ENCODE peak calls at places on chromosomes 6 and 20, in seven cellular contexts. One of them, this sample, is unnamed.

GRCh38 chr20:41287327-41287726 is 30.2 kb downstream of the ZHX3 start:
- DNase-seq in H7: no peak
- DNase-seq in adipocyte: peak; percentile 69
- DNase-seq in colonic mucosa: no peak
- DNase-seq in neuronal stem cell: no peak
- DNase-seq in prostate gland: no peak
- DNase-seq in CD8-positive, alpha-beta memory T cell: no peak
- DNase-seq in this sample: no peak

GRCh38 chr6:109713097-109713496 is 22.0 kb downstream of the FIG4 start:
- DNase-seq in H7: no peak
- DNase-seq in adipocyte: no peak
- DNase-seq in colonic mucosa: no peak
- DNase-seq in neuronal stem cell: no peak
- DNase-seq in prostate gland: no peak
- DNase-seq in CD8-positive, alpha-beta memory T cell: no peak
- DNase-seq in this sample: no peak

GRCh38 chr6:3211681-3212080 is 15.8 kb downstream of the TUBB2B start:
- DNase-seq in H7: no peak
- DNase-seq in adipocyte: peak; percentile 43
- DNase-seq in colonic mucosa: no peak
- DNase-seq in neuronal stem cell: no peak
- DNase-seq in prostate gland: no peak
- DNase-seq in CD8-positive, alpha-beta memory T cell: no peak
- DNase-seq in this sample: no peak

GRCh38 chr6:29926795-29927427 is 15.4 kb upstream of the HLA-A start:
- DNase-seq in H7: peak; percentile 58
- DNase-seq in adipocyte: peak; percentile 68
- DNase-seq in colonic mucosa: peak; percentile 93
- DNase-seq in neuronal stem cell: no peak
- DNase-seq in prostate gland: peak; percentile 45
- DNase-seq in CD8-positive, alpha-beta memory T cell: peak; percentile 82
- DNase-seq in this sample: no peak

GRCh38 chr6:48670546-48670945 is 559.5 kb upstream of the PTCHD4 start:
- DNase-seq in H7: no peak
- DNase-seq in adipocyte: no peak
- DNase-seq in colonic mucosa: no peak
- DNase-seq in neuronal stem cell: no peak
- DNase-seq in prostate gland: no peak
- DNase-seq in CD8-positive, alpha-beta memory T cell: no peak
- DNase-seq in this sample: no peak

GRCh38 chr6:170150590-170150945 is 140.3 kb downstream of the DLL1 start:
- DNase-seq in H7: no peak
- DNase-seq in adipocyte: no peak
- DNase-seq in colonic mucosa: no peak
- DNase-seq in neuronal stem cell: no peak
- DNase-seq in prostate gland: no peak
- DNase-seq in CD8-positive, alpha-beta memory T cell: no peak
- DNase-seq in this sample: no peak

GRCh38 chr6:12480379-12480778 is 190.2 kb downstream of the EDN1 start:
- DNase-seq in H7: no peak
- DNase-seq in adipocyte: no peak
- DNase-seq in colonic mucosa: no peak
- DNase-seq in neuronal stem cell: no peak
- DNase-seq in prostate gland: no peak
- DNase-seq in CD8-positive, alpha-beta memory T cell: no peak
- DNase-seq in this sample: no peak

GRCh38 chr6:98976674-98977365 is 29.1 kb upstream of the FBXL4 start:
- DNase-seq in H7: no peak
- DNase-seq in adipocyte: no peak
- DNase-seq in colonic mucosa: no peak
- DNase-seq in neuronal stem cell: no peak
- DNase-seq in prostate gland: no peak
- DNase-seq in CD8-positive, alpha-beta memory T cell: no peak
- DNase-seq in this sample: no peak

GRCh38 chr6:132061381-132061780 is 110.2 kb upstream of the CCN2 start:
- DNase-seq in H7: no peak
- DNase-seq in adipocyte: no peak
- DNase-seq in colonic mucosa: no peak
- DNase-seq in neuronal stem cell: no peak
- DNase-seq in prostate gland: no peak
- DNase-seq in CD8-positive, alpha-beta memory T cell: no peak
- DNase-seq in this sample: no peak

GRCh38 chr20:63032026-63032800 is 25.4 kb upstream of the BHLHE23 start:
- DNase-seq in H7: peak; percentile 64
- DNase-seq in adipocyte: no peak
- DNase-seq in colonic mucosa: no peak
- DNase-seq in neuronal stem cell: no peak
- DNase-seq in prostate gland: no peak
- DNase-seq in CD8-positive, alpha-beta memory T cell: no peak
- DNase-seq in this sample: no peak
- H3K27me3 ChIP-seq in H7: peaks cover 12% of the 10 kb centered on the region
- H3K27me3 ChIP-seq in adipocyte: peaks cover 64% of the 10 kb centered on the region
- H3K27me3 ChIP-seq in colonic mucosa: peaks cover 22% of the 10 kb centered on the region
- H3K27me3 ChIP-seq in neuronal stem cell: no peaks in the 10 kb centered on the region
- H3K27me3 ChIP-seq in prostate gland: peaks cover 18% of the 10 kb centered on the region
- H3K27me3 ChIP-seq in CD8-positive, alpha-beta memory T cell: no peaks in the 10 kb centered on the region
- H3K27me3 ChIP-seq in this sample: no peaks in the 10 kb centered on the region

GRCh38 chr6:165988306-165988756 is 179.3 kb downstream of the TBXT start:
- DNase-seq in H7: peak; percentile 79
- DNase-seq in adipocyte: no peak
- DNase-seq in colonic mucosa: no peak
- DNase-seq in neuronal stem cell: no peak
- DNase-seq in prostate gland: no peak
- DNase-seq in CD8-positive, alpha-beta memory T cell: no peak
- DNase-seq in this sample: no peak
- H3K27me3 ChIP-seq in H7: peaks cover 86% of the 10 kb centered on the region
- H3K27me3 ChIP-seq in adipocyte: peaks cover 37% of the 10 kb centered on the region
- H3K27me3 ChIP-seq in colonic mucosa: no peaks in the 10 kb centered on the region
- H3K27me3 ChIP-seq in neuronal stem cell: peaks cover 18% of the 10 kb centered on the region
- H3K27me3 ChIP-seq in prostate gland: peaks cover 49% of the 10 kb centered on the region
- H3K27me3 ChIP-seq in CD8-positive, alpha-beta memory T cell: no peaks in the 10 kb centered on the region
- H3K27me3 ChIP-seq in this sample: peaks cover 4% of the 10 kb centered on the region

GRCh38 chr6:143539106-143539505 is 27.6 kb upstream of the FUCA2 start:
- DNase-seq in H7: no peak
- DNase-seq in adipocyte: no peak
- DNase-seq in colonic mucosa: no peak
- DNase-seq in neuronal stem cell: no peak
- DNase-seq in prostate gland: no peak
- DNase-seq in CD8-positive, alpha-beta memory T cell: no peak
- DNase-seq in this sample: no peak

GRCh38 chr6:143535189-143535614 is 23.7 kb upstream of the FUCA2 start:
- DNase-seq in H7: no peak
- DNase-seq in adipocyte: no peak
- DNase-seq in colonic mucosa: no peak
- DNase-seq in neuronal stem cell: no peak
- DNase-seq in prostate gland: no peak
- DNase-seq in CD8-positive, alpha-beta memory T cell: no peak
- DNase-seq in this sample: no peak

GRCh38 chr6:143538374-143538773 is 26.9 kb upstream of the FUCA2 start:
- DNase-seq in H7: no peak
- DNase-seq in adipocyte: no peak
- DNase-seq in colonic mucosa: no peak
- DNase-seq in neuronal stem cell: no peak
- DNase-seq in prostate gland: no peak
- DNase-seq in CD8-positive, alpha-beta memory T cell: no peak
- DNase-seq in this sample: no peak

GRCh38 chr6:143536461-143536865 is 24.9 kb upstream of the FUCA2 start:
- DNase-seq in H7: no peak
- DNase-seq in adipocyte: no peak
- DNase-seq in colonic mucosa: peak; percentile 65
- DNase-seq in neuronal stem cell: peak; percentile 33
- DNase-seq in prostate gland: peak; percentile 31
- DNase-seq in CD8-positive, alpha-beta memory T cell: peak; percentile 40
- DNase-seq in this sample: no peak

DNA sequence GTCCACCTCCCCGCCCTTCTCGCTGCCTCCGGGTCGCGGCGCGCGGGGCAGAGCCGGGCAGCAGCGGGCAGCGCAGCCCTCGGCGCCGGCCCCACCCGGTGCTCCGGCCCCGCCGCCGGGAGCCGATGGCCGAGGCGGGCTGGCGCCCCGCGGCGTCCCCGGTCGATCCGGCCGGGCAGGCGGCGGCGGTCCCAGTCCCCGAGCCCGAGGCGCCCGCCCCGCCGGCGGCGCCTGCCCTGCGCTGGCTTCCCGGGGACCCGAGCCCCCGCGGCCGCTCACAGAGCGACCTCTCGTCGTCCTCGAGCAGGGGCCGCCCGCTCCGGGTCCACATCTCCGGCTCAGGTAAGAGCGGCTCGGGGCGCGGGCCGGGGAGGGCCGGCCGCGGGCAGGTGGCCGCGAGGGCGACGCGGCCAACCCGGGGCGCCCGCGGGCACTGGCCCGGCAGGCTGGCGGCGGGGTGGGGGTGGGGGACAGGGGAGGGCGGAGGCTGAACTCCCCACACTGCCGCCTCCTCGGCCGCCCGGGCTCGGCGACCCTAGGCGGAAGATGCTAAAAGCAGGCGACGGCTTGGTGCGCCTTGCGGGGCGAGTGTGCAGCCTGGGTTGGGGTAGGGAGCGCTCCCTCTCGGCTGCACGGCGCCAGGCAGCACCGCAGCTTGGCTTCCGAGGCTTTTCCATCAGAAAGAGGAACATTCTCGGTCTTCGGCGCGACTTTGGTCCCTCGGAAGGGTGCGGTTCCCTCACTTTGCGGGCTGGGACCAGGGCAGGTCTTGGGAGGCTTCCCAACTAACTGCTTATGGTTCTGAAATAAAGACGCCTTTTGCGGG is 25.6 kb upstream of the FUCA2 start:
- DNase-seq in H7: peak; percentile 84
- DNase-seq in adipocyte: peak; percentile 77
- DNase-seq in colonic mucosa: peak; percentile 84
- DNase-seq in neuronal stem cell: peak; percentile 47
- DNase-seq in prostate gland: peak; percentile 37
- DNase-seq in CD8-positive, alpha-beta memory T cell: peak; percentile 45
- DNase-seq in this sample: no peak
- H3K27me3 ChIP-seq in H7: peaks cover 25% of the 10 kb centered on the region
- H3K27me3 ChIP-seq in adipocyte: no peaks in the 10 kb centered on the region
- H3K27me3 ChIP-seq in colonic mucosa: no peaks in the 10 kb centered on the region
- H3K27me3 ChIP-seq in neuronal stem cell: no peaks in the 10 kb centered on the region
- H3K27me3 ChIP-seq in prostate gland: no peaks in the 10 kb centered on the region
- H3K27me3 ChIP-seq in CD8-positive, alpha-beta memory T cell: no peaks in the 10 kb centered on the region
- H3K27me3 ChIP-seq in this sample: no peaks in the 10 kb centered on the region

GRCh38 chr6:100460650-100461204 is 4.0 kb downstream of the SIM1 start:
- DNase-seq in H7: peak; percentile 75
- DNase-seq in adipocyte: no peak
- DNase-seq in colonic mucosa: no peak
- DNase-seq in neuronal stem cell: peak; percentile 60
- DNase-seq in prostate gland: no peak
- DNase-seq in CD8-positive, alpha-beta memory T cell: no peak
- DNase-seq in this sample: no peak
- H3K27me3 ChIP-seq in H7: peaks cover 99% of the 10 kb centered on the region
- H3K27me3 ChIP-seq in adipocyte: peaks cover 2% of the 10 kb centered on the region
- H3K27me3 ChIP-seq in colonic mucosa: peaks cover 97% of the 10 kb centered on the region
- H3K27me3 ChIP-seq in neuronal stem cell: peaks cover 34% of the 10 kb centered on the region
- H3K27me3 ChIP-seq in prostate gland: peaks cover 60% of the 10 kb centered on the region
- H3K27me3 ChIP-seq in CD8-positive, alpha-beta memory T cell: peaks cover 86% of the 10 kb centered on the region
- H3K27me3 ChIP-seq in this sample: peaks cover 90% of the 10 kb centered on the region

DNA sequence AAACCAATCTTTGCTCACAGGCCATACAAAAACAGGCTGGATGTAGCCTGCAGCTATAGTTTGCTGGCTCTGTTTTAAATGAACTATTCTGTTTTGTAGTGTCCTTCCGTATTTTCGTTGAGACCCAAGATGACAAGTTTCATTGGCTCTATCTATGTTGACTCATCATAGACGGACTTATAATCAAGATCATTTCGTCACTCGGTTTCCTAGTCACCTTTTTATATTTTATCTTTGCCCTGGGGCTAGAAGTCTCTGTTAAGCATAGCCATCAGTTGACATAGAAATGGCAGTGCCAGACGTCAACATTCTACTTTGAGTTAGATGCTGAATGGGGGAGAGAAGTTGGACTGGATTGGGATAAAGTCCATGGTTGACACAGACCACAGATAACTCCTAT is 4.8 kb downstream of the PLEKHG1 start:
- DNase-seq in H7: no peak
- DNase-seq in adipocyte: no peak
- DNase-seq in colonic mucosa: no peak
- DNase-seq in neuronal stem cell: no peak
- DNase-seq in prostate gland: no peak
- DNase-seq in CD8-positive, alpha-beta memory T cell: no peak
- DNase-seq in this sample: no peak
- H3K27me3 ChIP-seq in H7: peaks cover 29% of the 10 kb centered on the region
- H3K27me3 ChIP-seq in adipocyte: peaks cover 27% of the 10 kb centered on the region
- H3K27me3 ChIP-seq in colonic mucosa: no peaks in the 10 kb centered on the region
- H3K27me3 ChIP-seq in neuronal stem cell: no peaks in the 10 kb centered on the region
- H3K27me3 ChIP-seq in prostate gland: no peaks in the 10 kb centered on the region
- H3K27me3 ChIP-seq in CD8-positive, alpha-beta memory T cell: no peaks in the 10 kb centered on the region
- H3K27me3 ChIP-seq in this sample: no peaks in the 10 kb centered on the region

GRCh38 chr6:106513813-106514212 is 115.5 kb downstream of the RTN4IP1 start:
- DNase-seq in H7: no peak
- DNase-seq in adipocyte: no peak
- DNase-seq in colonic mucosa: peak; percentile 49
- DNase-seq in neuronal stem cell: no peak
- DNase-seq in prostate gland: no peak
- DNase-seq in CD8-positive, alpha-beta memory T cell: no peak
- DNase-seq in this sample: no peak
- H3K27me3 ChIP-seq in H7: peaks cover 57% of the 10 kb centered on the region
- H3K27me3 ChIP-seq in adipocyte: no peaks in the 10 kb centered on the region
- H3K27me3 ChIP-seq in colonic mucosa: no peaks in the 10 kb centered on the region
- H3K27me3 ChIP-seq in neuronal stem cell: peaks cover 32% of the 10 kb centered on the region
- H3K27me3 ChIP-seq in prostate gland: no peaks in the 10 kb centered on the region
- H3K27me3 ChIP-seq in CD8-positive, alpha-beta memory T cell: no peaks in the 10 kb centered on the region
- H3K27me3 ChIP-seq in this sample: no peaks in the 10 kb centered on the region

GRCh38 chr20:22795455-22795854 is 211.1 kb upstream of the FOXA2 start:
- DNase-seq in H7: no peak
- DNase-seq in adipocyte: no peak
- DNase-seq in colonic mucosa: no peak
- DNase-seq in neuronal stem cell: no peak
- DNase-seq in prostate gland: no peak
- DNase-seq in CD8-positive, alpha-beta memory T cell: no peak
- DNase-seq in this sample: no peak
- H3K27me3 ChIP-seq in H7: no peaks in the 10 kb centered on the region
- H3K27me3 ChIP-seq in adipocyte: no peaks in the 10 kb centered on the region
- H3K27me3 ChIP-seq in colonic mucosa: no peaks in the 10 kb centered on the region
- H3K27me3 ChIP-seq in neuronal stem cell: no peaks in the 10 kb centered on the region
- H3K27me3 ChIP-seq in prostate gland: no peaks in the 10 kb centered on the region
- H3K27me3 ChIP-seq in CD8-positive, alpha-beta memory T cell: no peaks in the 10 kb centered on the region
- H3K27me3 ChIP-seq in this sample: no peaks in the 10 kb centered on the region

This sample was measured in thoracic aorta.